ENCODE peak calls at places on chromosomes 7 and 10, in four cellular contexts. O, D, Z and S are unnamed samples.

GRCh38 chr7:50644586-50644985 is 79.4 kb upstream of the DDC start:
- DNase-seq in Z (no peak), O (no peak), D (no peak), S (peak; percentile 39)

GRCh38 chr7:54841772-54842707 is 83.0 kb upstream of the SEC61G start:
- DNase-seq in Z (peak; percentile 24), O (peak; percentile 50), D (peak; percentile 39), S (peak; percentile 51)

GRCh38 chr10:104580321-104580720 is 60.8 kb upstream of the SORCS3 start:
- DNase-seq in O (peak; percentile 38), Z (no peak), D (peak; percentile 83), S (no peak)

GRCh38 chr10:102668312-102669110 is 24.2 kb downstream of the TRIM8 start:
- DNase-seq in Z (peak; percentile 33), O (no peak), D (no peak), S (no peak)

GRCh38 chr7:157043745-157044144 is 33.3 kb upstream of the MNX1 start:
- DNase-seq in O (no peak), D (peak; percentile 95), Z (no peak), S (no peak)

GRCh38 chr7:102446387-102447156 is 13.2 kb downstream of the ORAI2 start:
- DNase-seq in O (no peak), D (no peak), Z (peak; percentile 34), S (no peak)

GRCh38 chr7:12584940-12585339 is 14.4 kb downstream of the SCIN start:
- DNase-seq in D (peak; percentile 66), O (no peak), Z (no peak), S (no peak)

GRCh38 chr7:150931199-150931869 is 46.8 kb downstream of the KCNH2 start:
- DNase-seq in D (no peak), O (no peak), Z (no peak), S (no peak)

GRCh38 chr7:108452707-108453106 is 3.5 kb downstream of the NRCAM start:
- DNase-seq in O (no peak), Z (peak; percentile 42), D (peak; percentile 58), S (no peak)

GRCh38 chr10:113438660-113439059 is 114.2 kb upstream of the HABP2 start:
- DNase-seq in O (no peak), Z (no peak), D (peak; percentile 90), S (no peak)

GRCh38 chr10:11143240-11143639 is 125.6 kb downstream of the CELF2 start:
- DNase-seq in O (no peak), D (no peak), Z (no peak), S (no peak)